ENCODE peak calls at places on chromosomes 16 and 17, in four cellular contexts. One of them, this sample, is unnamed.
A peak's percentile ranks its signal among the peaks of the same experiment; 100 is the strongest.

GRCh38 chr16:72434159-72434558 is 262.2 kb upstream of the PMFBP1 start:
- DNase-seq in SHP77: no peak
- DNase-seq in AG04450: no peak
- DNase-seq in stimulated activated CD4-positive, alpha-beta T cell treated with anti-CD3 and anti-CD28 coated beads, Interleukin-1b, Interleukin-23, amount 100 ng/mL, for 24 hours: no peak
- DNase-seq in this sample: no peak

GRCh38 chr17:54882371-54882770 is 18.3 kb upstream of the TOM1L1 start:
- DNase-seq in SHP77: no peak
- DNase-seq in AG04450: no peak
- DNase-seq in stimulated activated CD4-positive, alpha-beta T cell treated with anti-CD3 and anti-CD28 coated beads, Interleukin-1b, Interleukin-23, amount 100 ng/mL, for 24 hours: no peak
- DNase-seq in this sample: no peak

GRCh38 chr16:81918927-81919326 is 92.3 kb downstream of the SDR42E1 start:
- DNase-seq in SHP77: no peak
- DNase-seq in AG04450: no peak
- DNase-seq in stimulated activated CD4-positive, alpha-beta T cell treated with anti-CD3 and anti-CD28 coated beads, Interleukin-1b, Interleukin-23, amount 100 ng/mL, for 24 hours: no peak
- DNase-seq in this sample: no peak

GRCh38 chr17:50583636-50584035 is 23.1 kb downstream of the CACNA1G start:
- DNase-seq in SHP77: no peak
- DNase-seq in AG04450: no peak
- DNase-seq in stimulated activated CD4-positive, alpha-beta T cell treated with anti-CD3 and anti-CD28 coated beads, Interleukin-1b, Interleukin-23, amount 100 ng/mL, for 24 hours: no peak
- DNase-seq in this sample: no peak

GRCh38 chr17:40980594-40980993 is 3.5 kb downstream of the KRT40 start:
- DNase-seq in SHP77: no peak
- DNase-seq in AG04450: no peak
- DNase-seq in stimulated activated CD4-positive, alpha-beta T cell treated with anti-CD3 and anti-CD28 coated beads, Interleukin-1b, Interleukin-23, amount 100 ng/mL, for 24 hours: no peak
- DNase-seq in this sample: no peak

GRCh38 chr16:72474511-72475123 is 302.7 kb upstream of the PMFBP1 start:
- DNase-seq in SHP77: no peak
- DNase-seq in AG04450: peak; percentile 16
- DNase-seq in stimulated activated CD4-positive, alpha-beta T cell treated with anti-CD3 and anti-CD28 coated beads, Interleukin-1b, Interleukin-23, amount 100 ng/mL, for 24 hours: no peak
- DNase-seq in this sample: peak; percentile 27

GRCh38 chr16:87661561-87661960 is 59.3 kb downstream of the JPH3 start:
- DNase-seq in SHP77: no peak
- DNase-seq in AG04450: no peak
- DNase-seq in stimulated activated CD4-positive, alpha-beta T cell treated with anti-CD3 and anti-CD28 coated beads, Interleukin-1b, Interleukin-23, amount 100 ng/mL, for 24 hours: no peak
- DNase-seq in this sample: no peak

GRCh38 chr17:81342062-81342699 is 47.1 kb upstream of the SLC38A10 start:
- DNase-seq in SHP77: no peak
- DNase-seq in AG04450: no peak
- DNase-seq in stimulated activated CD4-positive, alpha-beta T cell treated with anti-CD3 and anti-CD28 coated beads, Interleukin-1b, Interleukin-23, amount 100 ng/mL, for 24 hours: no peak
- DNase-seq in this sample: no peak

GRCh38 chr17:28385037-28385797 is 13.7 kb downstream of the SARM1 start:
- DNase-seq in SHP77: no peak
- DNase-seq in AG04450: no peak
- DNase-seq in stimulated activated CD4-positive, alpha-beta T cell treated with anti-CD3 and anti-CD28 coated beads, Interleukin-1b, Interleukin-23, amount 100 ng/mL, for 24 hours: no peak
- DNase-seq in this sample: no peak

GRCh38 chr17:15981208-15981607 is 18.3 kb downstream of the ZSWIM7 start:
- DNase-seq in SHP77: no peak
- DNase-seq in AG04450: no peak
- DNase-seq in stimulated activated CD4-positive, alpha-beta T cell treated with anti-CD3 and anti-CD28 coated beads, Interleukin-1b, Interleukin-23, amount 100 ng/mL, for 24 hours: peak; percentile 12
- DNase-seq in this sample: no peak

GRCh38 chr17:73318861-73319260 is 7.1 kb upstream of the CDC42EP4 start:
- DNase-seq in SHP77: no peak
- DNase-seq in AG04450: no peak
- DNase-seq in stimulated activated CD4-positive, alpha-beta T cell treated with anti-CD3 and anti-CD28 coated beads, Interleukin-1b, Interleukin-23, amount 100 ng/mL, for 24 hours: no peak
- DNase-seq in this sample: no peak

GRCh38 chr16:53098526-53099317 is 43.9 kb downstream of the CHD9 start:
- DNase-seq in SHP77: peak; percentile 78
- DNase-seq in AG04450: peak; percentile 84
- DNase-seq in stimulated activated CD4-positive, alpha-beta T cell treated with anti-CD3 and anti-CD28 coated beads, Interleukin-1b, Interleukin-23, amount 100 ng/mL, for 24 hours: peak; percentile 16
- DNase-seq in this sample: no peak

GRCh38 chr17:82242698-82242976 is 13.8 kb downstream of the SLC16A3 start:
- DNase-seq in SHP77: no peak
- DNase-seq in AG04450: no peak
- DNase-seq in stimulated activated CD4-positive, alpha-beta T cell treated with anti-CD3 and anti-CD28 coated beads, Interleukin-1b, Interleukin-23, amount 100 ng/mL, for 24 hours: no peak
- DNase-seq in this sample: no peak

GRCh38 chr17:46819906-46820351 is 1.4 kb upstream of the WNT3 start:
- DNase-seq in SHP77: no peak
- DNase-seq in AG04450: no peak
- DNase-seq in stimulated activated CD4-positive, alpha-beta T cell treated with anti-CD3 and anti-CD28 coated beads, Interleukin-1b, Interleukin-23, amount 100 ng/mL, for 24 hours: no peak
- DNase-seq in this sample: no peak

GRCh38 chr17:62720126-62720850 is 87.8 kb downstream of the MARCHF10 start:
- DNase-seq in SHP77: no peak
- DNase-seq in AG04450: no peak
- DNase-seq in stimulated activated CD4-positive, alpha-beta T cell treated with anti-CD3 and anti-CD28 coated beads, Interleukin-1b, Interleukin-23, amount 100 ng/mL, for 24 hours: no peak
- DNase-seq in this sample: no peak

GRCh38 chr17:9645858-9646555 is 690 bp downstream of the USP43 start:
- DNase-seq in SHP77: no peak
- DNase-seq in AG04450: no peak
- DNase-seq in stimulated activated CD4-positive, alpha-beta T cell treated with anti-CD3 and anti-CD28 coated beads, Interleukin-1b, Interleukin-23, amount 100 ng/mL, for 24 hours: no peak
- DNase-seq in this sample: no peak

GRCh38 chr16:50152807-50153647 is at the start of gene TENT4B:
- DNase-seq in SHP77: peak; percentile 30
- DNase-seq in AG04450: peak; percentile 49
- DNase-seq in stimulated activated CD4-positive, alpha-beta T cell treated with anti-CD3 and anti-CD28 coated beads, Interleukin-1b, Interleukin-23, amount 100 ng/mL, for 24 hours: peak; percentile 74
- DNase-seq in this sample: no peak

GRCh38 chr17:70050192-70050591 is 24.8 kb upstream of the KCNJ16 start:
- DNase-seq in SHP77: no peak
- DNase-seq in AG04450: no peak
- DNase-seq in stimulated activated CD4-positive, alpha-beta T cell treated with anti-CD3 and anti-CD28 coated beads, Interleukin-1b, Interleukin-23, amount 100 ng/mL, for 24 hours: no peak
- DNase-seq in this sample: no peak

GRCh38 chr17:40528692-40529417 is 27.4 kb upstream of the TNS4 start:
- DNase-seq in SHP77: no peak
- DNase-seq in AG04450: no peak
- DNase-seq in stimulated activated CD4-positive, alpha-beta T cell treated with anti-CD3 and anti-CD28 coated beads, Interleukin-1b, Interleukin-23, amount 100 ng/mL, for 24 hours: no peak
- DNase-seq in this sample: no peak

GRCh38 chr16:66901626-66902025 is 17.1 kb downstream of the CDH16 start:
- DNase-seq in SHP77: no peak
- DNase-seq in AG04450: no peak
- DNase-seq in stimulated activated CD4-positive, alpha-beta T cell treated with anti-CD3 and anti-CD28 coated beads, Interleukin-1b, Interleukin-23, amount 100 ng/mL, for 24 hours: no peak
- DNase-seq in this sample: no peak

GRCh38 chr16:89057738-89058137 is 35.9 kb upstream of the ACSF3 start:
- DNase-seq in SHP77: no peak
- DNase-seq in AG04450: no peak
- DNase-seq in stimulated activated CD4-positive, alpha-beta T cell treated with anti-CD3 and anti-CD28 coated beads, Interleukin-1b, Interleukin-23, amount 100 ng/mL, for 24 hours: no peak
- DNase-seq in this sample: no peak

GRCh38 chr17:70834039-70834438 is 664.7 kb downstream of the KCNJ2 start:
- DNase-seq in SHP77: no peak
- DNase-seq in AG04450: no peak
- DNase-seq in stimulated activated CD4-positive, alpha-beta T cell treated with anti-CD3 and anti-CD28 coated beads, Interleukin-1b, Interleukin-23, amount 100 ng/mL, for 24 hours: no peak
- DNase-seq in this sample: no peak

GRCh38 chr17:41420134-41420533 is 4.3 kb downstream of the KRT37 start:
- DNase-seq in SHP77: no peak
- DNase-seq in AG04450: no peak
- DNase-seq in stimulated activated CD4-positive, alpha-beta T cell treated with anti-CD3 and anti-CD28 coated beads, Interleukin-1b, Interleukin-23, amount 100 ng/mL, for 24 hours: no peak
- DNase-seq in this sample: no peak

GRCh38 chr17:48704521-48704920 is 17.8 kb downstream of the PRAC1 start:
- DNase-seq in SHP77: no peak
- DNase-seq in AG04450: no peak
- DNase-seq in stimulated activated CD4-positive, alpha-beta T cell treated with anti-CD3 and anti-CD28 coated beads, Interleukin-1b, Interleukin-23, amount 100 ng/mL, for 24 hours: no peak
- DNase-seq in this sample: no peak

GRCh38 chr16:52453661-52454060 is 93.3 kb downstream of the TOX3 start:
- DNase-seq in SHP77: no peak
- DNase-seq in AG04450: no peak
- DNase-seq in stimulated activated CD4-positive, alpha-beta T cell treated with anti-CD3 and anti-CD28 coated beads, Interleukin-1b, Interleukin-23, amount 100 ng/mL, for 24 hours: no peak
- DNase-seq in this sample: no peak

GRCh38 chr17:31843382-31843780 is 15.7 kb downstream of the COPRS start:
- DNase-seq in SHP77: no peak
- DNase-seq in AG04450: no peak
- DNase-seq in stimulated activated CD4-positive, alpha-beta T cell treated with anti-CD3 and anti-CD28 coated beads, Interleukin-1b, Interleukin-23, amount 100 ng/mL, for 24 hours: no peak
- DNase-seq in this sample: no peak

GRCh38 chr17:78999947-79000395 is 9.6 kb downstream of the CANT1 start:
- DNase-seq in SHP77: no peak
- DNase-seq in AG04450: no peak
- DNase-seq in stimulated activated CD4-positive, alpha-beta T cell treated with anti-CD3 and anti-CD28 coated beads, Interleukin-1b, Interleukin-23, amount 100 ng/mL, for 24 hours: no peak
- DNase-seq in this sample: no peak

GRCh38 chr17:30021708-30022317 is 80.4 kb downstream of the EFCAB5 start:
- DNase-seq in SHP77: peak; percentile 18
- DNase-seq in AG04450: peak; percentile 13
- DNase-seq in stimulated activated CD4-positive, alpha-beta T cell treated with anti-CD3 and anti-CD28 coated beads, Interleukin-1b, Interleukin-23, amount 100 ng/mL, for 24 hours: no peak
- DNase-seq in this sample: no peak

This sample was measured in SW 1271.